ENCODE peak calls at places on chromosomes 5 and 9, in four cellular contexts. P is SK-N-SH, O is HepG2, H is K562. Y is an unnamed sample.

GRCh38 chr9:128006360-128007024 is 25.7 kb upstream of the EEIG1 start:
- DNase-seq in H (no peak), O (no peak), P (no peak), Y (no peak)

GRCh38 chr9:4139201-4139600 is 160.7 kb downstream of the GLIS3 start:
- DNase-seq in H (no peak), O (no peak), P (no peak), Y (no peak)

GRCh38 chr5:84437673-84438315 is 53.1 kb upstream of the EDIL3 start:
- DNase-seq in P (no peak), H (no peak), O (no peak), Y (no peak)

GRCh38 chr5:179137643-179138567 is 77.7 kb downstream of the ZNF354C start:
- DNase-seq in P (peak; percentile 55), H (no peak), O (no peak), Y (no peak)

GRCh38 chr9:126721531-126722098 is 83.2 kb upstream of the ZBTB43 start:
- DNase-seq in P (no peak), H (no peak), O (no peak), Y (no peak)

GRCh38 chr9:86891091-86891490 is 56.2 kb downstream of the GAS1 start:
- DNase-seq in H (no peak), P (no peak), O (no peak), Y (no peak)

GRCh38 chr5:21398511-21398910 is 1410.5 kb upstream of the CDH18 start:
- DNase-seq in O (no peak), H (no peak), P (no peak), Y (no peak)

GRCh38 chr9:38346811-38347735 is 45.4 kb upstream of the ALDH1B1 start:
- DNase-seq in P (no peak), O (no peak), H (no peak), Y (no peak)

GRCh38 chr9:77708416-77708815 is 60.3 kb upstream of the GNA14 start:
- DNase-seq in P (no peak), H (no peak), O (no peak), Y (no peak)

GRCh38 chr5:73454379-73455036 is 5.9 kb upstream of the FOXD1 start:
- DNase-seq in P (peak; percentile 52), O (peak; percentile 67), H (peak; percentile 74), Y (no peak)

GRCh38 chr5:62720036-62720441 is 141.4 kb downstream of the LRRC70 start:
- DNase-seq in H (peak; percentile 23), P (peak; percentile 31), O (peak; percentile 30), Y (peak; percentile 34)

GRCh38 chr9:14158911-14159310 is 155.0 kb downstream of the NFIB start:
- DNase-seq in P (no peak), O (no peak), H (no peak), Y (no peak)

GRCh38 chr5:83714780-83715179 is 5.9 kb downstream of the HAPLN1 start:
- DNase-seq in H (no peak), O (no peak), P (no peak), Y (no peak)

GRCh38 chr9:126438757-126439401 is 112.2 kb downstream of the MVB12B start:
- DNase-seq in O (no peak), P (no peak), H (no peak), Y (no peak)

GRCh38 chr9:128716581-128717254 is 7.2 kb downstream of the ZDHHC12 start:
- DNase-seq in H (no peak), O (no peak), P (peak; percentile 30), Y (no peak)

DNA sequence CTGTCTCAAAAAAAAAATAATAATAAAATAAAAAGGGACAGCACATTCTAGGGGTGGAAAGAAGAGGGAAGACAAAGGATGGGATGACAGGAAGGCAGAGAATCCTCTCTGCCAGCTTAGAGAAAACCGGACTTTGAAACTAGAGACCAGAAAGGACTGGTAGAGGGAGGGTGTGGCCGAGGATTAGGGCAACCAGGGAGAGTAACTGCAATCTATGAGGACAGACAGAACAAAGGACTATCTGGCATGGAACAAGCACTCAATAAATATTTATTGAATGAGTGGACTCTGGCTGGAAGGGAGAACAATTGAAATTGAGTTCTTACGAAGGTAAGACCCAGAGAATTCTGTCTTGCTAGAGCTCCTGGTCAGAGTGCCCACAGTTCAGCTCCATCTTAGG is 2.4 kb downstream of the GBA2 start:
- DNase-seq in H (no peak), O (peak; percentile 74), P (no peak), Y (no peak)
- TF ChIP-seq FOXM1 in H (no peak), O (no peak), P (no peak), Y (no peak)

DNA sequence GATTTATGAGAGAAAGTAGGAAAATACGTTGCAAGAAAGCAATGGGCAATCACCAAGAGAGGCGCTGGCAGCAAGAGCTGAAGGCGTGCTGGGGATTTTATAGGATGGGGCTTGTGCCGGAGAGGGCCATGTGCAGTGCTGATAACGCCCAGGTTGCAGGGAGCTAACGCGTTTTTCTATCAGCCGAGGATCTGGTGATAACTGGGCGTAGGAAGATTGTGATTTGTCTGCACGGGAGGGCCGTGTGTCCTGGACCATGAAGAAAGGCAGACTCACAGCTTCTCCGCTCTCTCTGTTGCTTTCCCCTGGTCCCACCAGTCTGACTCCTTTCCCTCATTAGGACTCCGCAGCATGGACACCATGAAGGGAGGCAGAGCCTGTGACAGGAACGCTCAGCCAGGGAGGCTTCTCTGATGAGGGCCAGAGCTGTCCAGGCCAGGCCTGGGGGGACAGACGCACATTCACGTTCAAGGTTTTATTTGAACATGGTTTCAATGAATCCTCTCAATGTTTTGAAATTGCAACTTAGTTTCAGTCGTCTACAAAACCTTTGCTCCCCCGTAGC is 11.9 kb upstream of the CACNA1B start:
- DNase-seq in H (peak; percentile 4), O (no peak), P (peak; percentile 78), Y (no peak)
- TF ChIP-seq MAX in H (no peak), O (no peak), P (no peak), Y (no peak)

DNA sequence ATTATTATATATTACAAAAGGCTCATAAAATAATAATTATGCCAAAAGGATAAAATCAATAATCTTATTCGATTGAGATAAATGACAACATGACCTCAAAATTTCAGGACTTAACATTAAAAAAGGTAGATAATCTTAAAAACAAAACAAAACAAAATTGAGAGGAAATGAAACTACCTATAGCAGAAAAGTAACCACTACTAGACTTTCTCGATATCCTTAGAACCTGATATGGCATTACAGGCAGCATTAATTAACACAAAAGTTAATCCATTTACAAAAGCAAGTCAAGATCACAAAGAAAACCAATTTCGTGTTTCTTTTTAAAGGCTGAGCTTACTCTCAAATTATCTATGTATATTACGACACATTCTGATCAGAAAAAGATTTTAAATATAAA is 29.9 kb downstream of the TMEM161B start:
- DNase-seq in P (no peak), O (no peak), H (no peak), Y (no peak)
- TF ChIP-seq FOXM1 in P (no peak), O (no peak), H (no peak), Y (no peak)

GRCh38 chr5:107806271-107806670 is 135.5 kb upstream of the EFNA5 start:
- DNase-seq in O (no peak), H (no peak), P (no peak), Y (no peak)

GRCh38 chr5:107806705-107807104 is 136.0 kb upstream of the EFNA5 start:
- DNase-seq in H (no peak), O (no peak), P (no peak), Y (no peak)

GRCh38 chr5:107805819-107806218 is 135.1 kb upstream of the EFNA5 start:
- DNase-seq in O (no peak), P (no peak), H (no peak), Y (no peak)

GRCh38 chr5:107809201-107810034 is 138.7 kb upstream of the EFNA5 start:
- DNase-seq in P (no peak), H (no peak), O (no peak), Y (no peak)

GRCh38 chr5:107808671-107809137 is 138.0 kb upstream of the EFNA5 start:
- DNase-seq in P (no peak), H (no peak), O (peak; percentile 13), Y (no peak)
- TF ChIP-seq MAX in P (no peak), H (no peak), O (no peak), Y (no peak)

GRCh38 chr9:116669296-116669695 is 17.8 kb upstream of the TRIM32 start:
- DNase-seq in H (no peak), O (no peak), P (no peak), Y (no peak)
- TF ChIP-seq FOXM1 in H (no peak), O (no peak), P (no peak), Y (no peak)

Y was measured in GM12878.